ENCODE peak calls at places on chromosomes 3 and 15, in five cellular contexts. One of them, this sample, is unnamed. For H3K36me3, the result is how much of the 10 kb centered on the place peaks cover.

GRCh38 chr15:72034859-72035650 is 82.9 kb downstream of the MYO9A start:
- DNase-seq in HepG2: no peak
- DNase-seq in breast epithelium: no peak
- DNase-seq in psoas muscle: no peak
- DNase-seq in CD8-positive, alpha-beta T cell: no peak
- DNase-seq in this sample: no peak

GRCh38 chr3:169658311-169658931 is 5.1 kb downstream of the MECOM start:
- DNase-seq in HepG2: no peak
- DNase-seq in breast epithelium: no peak
- DNase-seq in psoas muscle: no peak
- DNase-seq in CD8-positive, alpha-beta T cell: no peak
- DNase-seq in this sample: no peak

GRCh38 chr3:179321585-179322322 is 1.1 kb upstream of the ZNF639 start:
- DNase-seq in HepG2: peak
- DNase-seq in breast epithelium: no peak
- DNase-seq in psoas muscle: no peak
- DNase-seq in CD8-positive, alpha-beta T cell: no peak
- DNase-seq in this sample: no peak

GRCh38 chr3:189975376-189975990 is 145.2 kb downstream of the P3H2 start:
- DNase-seq in HepG2: no peak
- DNase-seq in breast epithelium: no peak
- DNase-seq in psoas muscle: no peak
- DNase-seq in CD8-positive, alpha-beta T cell: no peak
- DNase-seq in this sample: peak

GRCh38 chr3:139689122-139689521 is 11.3 kb upstream of the NMNAT3 start:
- DNase-seq in HepG2: no peak
- DNase-seq in breast epithelium: no peak
- DNase-seq in psoas muscle: no peak
- DNase-seq in CD8-positive, alpha-beta T cell: no peak
- DNase-seq in this sample: no peak

GRCh38 chr15:31270767-31271166 is 55.9 kb upstream of the KLF13 start:
- DNase-seq in HepG2: no peak
- DNase-seq in breast epithelium: no peak
- DNase-seq in psoas muscle: peak
- DNase-seq in CD8-positive, alpha-beta T cell: no peak
- DNase-seq in this sample: no peak

GRCh38 chr3:119258915-119259314 is 18.2 kb upstream of the B4GALT4 start:
- DNase-seq in HepG2: no peak
- DNase-seq in breast epithelium: no peak
- DNase-seq in psoas muscle: no peak
- DNase-seq in CD8-positive, alpha-beta T cell: no peak
- DNase-seq in this sample: no peak

GRCh38 chr3:101253429-101253828 is 66.9 kb downstream of the IMPG2 start:
- DNase-seq in HepG2: no peak
- DNase-seq in breast epithelium: no peak
- DNase-seq in psoas muscle: no peak
- DNase-seq in CD8-positive, alpha-beta T cell: no peak
- DNase-seq in this sample: no peak

GRCh38 chr3:123586966-123587365 is 2.1 kb upstream of the HACD2 start:
- DNase-seq in HepG2: no peak
- DNase-seq in breast epithelium: no peak
- DNase-seq in psoas muscle: no peak
- DNase-seq in CD8-positive, alpha-beta T cell: no peak
- DNase-seq in this sample: no peak

GRCh38 chr3:69451594-69451993 is 65.7 kb upstream of the FRMD4B start:
- DNase-seq in HepG2: no peak
- DNase-seq in breast epithelium: no peak
- DNase-seq in psoas muscle: no peak
- DNase-seq in CD8-positive, alpha-beta T cell: no peak
- DNase-seq in this sample: no peak

GRCh38 chr3:35635407-35635806 is 3.9 kb upstream of the ARPP21 start:
- DNase-seq in HepG2: no peak
- DNase-seq in breast epithelium: no peak
- DNase-seq in psoas muscle: no peak
- DNase-seq in CD8-positive, alpha-beta T cell: no peak
- DNase-seq in this sample: no peak

GRCh38 chr3:141114816-141115458 is 63.8 kb downstream of the SPSB4 start:
- DNase-seq in HepG2: peak
- DNase-seq in breast epithelium: no peak
- DNase-seq in psoas muscle: no peak
- DNase-seq in CD8-positive, alpha-beta T cell: no peak
- DNase-seq in this sample: no peak

GRCh38 chr3:48215876-48216275 is 7.4 kb upstream of the CAMP start:
- DNase-seq in HepG2: no peak
- DNase-seq in breast epithelium: no peak
- DNase-seq in psoas muscle: peak
- DNase-seq in CD8-positive, alpha-beta T cell: no peak
- DNase-seq in this sample: peak

GRCh38 chr3:29255854-29256696 is 24.8 kb upstream of the RBMS3 start:
- DNase-seq in HepG2: no peak
- DNase-seq in breast epithelium: no peak
- DNase-seq in psoas muscle: no peak
- DNase-seq in CD8-positive, alpha-beta T cell: no peak
- DNase-seq in this sample: no peak

GRCh38 chr3:159877924-159878323 is 110.7 kb upstream of the IL12A start:
- DNase-seq in HepG2: no peak
- DNase-seq in breast epithelium: no peak
- DNase-seq in psoas muscle: no peak
- DNase-seq in CD8-positive, alpha-beta T cell: no peak
- DNase-seq in this sample: no peak

GRCh38 chr15:70286110-70286806 is 188.5 kb upstream of the TLE3 start:
- DNase-seq in HepG2: no peak
- DNase-seq in breast epithelium: no peak
- DNase-seq in psoas muscle: no peak
- DNase-seq in CD8-positive, alpha-beta T cell: no peak
- DNase-seq in this sample: no peak

GRCh38 chr3:109392293-109392692 is 54.9 kb upstream of the DPPA4 start:
- DNase-seq in HepG2: no peak
- DNase-seq in breast epithelium: no peak
- DNase-seq in psoas muscle: no peak
- DNase-seq in CD8-positive, alpha-beta T cell: no peak
- DNase-seq in this sample: no peak

GRCh38 chr15:74235962-74236361 is at the start of gene CCDC33:
- DNase-seq in HepG2: no peak
- DNase-seq in breast epithelium: peak
- DNase-seq in psoas muscle: no peak
- DNase-seq in CD8-positive, alpha-beta T cell: no peak
- DNase-seq in this sample: no peak

GRCh38 chr3:177482048-177482741 is 284.9 kb upstream of the TBL1XR1 start:
- DNase-seq in HepG2: no peak
- DNase-seq in breast epithelium: no peak
- DNase-seq in psoas muscle: no peak
- DNase-seq in CD8-positive, alpha-beta T cell: no peak
- DNase-seq in this sample: no peak

GRCh38 chr3:51502562-51502910 is 2.7 kb upstream of the DCAF1 start:
- DNase-seq in HepG2: no peak
- DNase-seq in breast epithelium: no peak
- DNase-seq in psoas muscle: no peak
- DNase-seq in CD8-positive, alpha-beta T cell: no peak
- DNase-seq in this sample: no peak

GRCh38 chr3:194254032-194254431 is 97.1 kb downstream of the CPN2 start:
- DNase-seq in HepG2: no peak
- DNase-seq in breast epithelium: no peak
- DNase-seq in psoas muscle: no peak
- DNase-seq in CD8-positive, alpha-beta T cell: no peak
- DNase-seq in this sample: no peak

GRCh38 chr15:68681836-68682235 is 103.0 kb downstream of the CORO2B start:
- DNase-seq in HepG2: no peak
- DNase-seq in breast epithelium: no peak
- DNase-seq in psoas muscle: no peak
- DNase-seq in CD8-positive, alpha-beta T cell: no peak
- DNase-seq in this sample: no peak

GRCh38 chr3:183777016-183777618 is 48.3 kb downstream of the MAP6D1 start:
- DNase-seq in HepG2: no peak
- DNase-seq in breast epithelium: no peak
- DNase-seq in psoas muscle: no peak
- DNase-seq in CD8-positive, alpha-beta T cell: no peak
- DNase-seq in this sample: no peak

GRCh38 chr3:183782576-183782975 is 42.8 kb downstream of the MAP6D1 start:
- DNase-seq in HepG2: no peak
- DNase-seq in breast epithelium: no peak
- DNase-seq in psoas muscle: no peak
- DNase-seq in CD8-positive, alpha-beta T cell: no peak
- DNase-seq in this sample: no peak

GRCh38 chr3:183775781-183776180 is 49.6 kb downstream of the MAP6D1 start:
- DNase-seq in HepG2: no peak
- DNase-seq in breast epithelium: no peak
- DNase-seq in psoas muscle: peak
- DNase-seq in CD8-positive, alpha-beta T cell: no peak
- DNase-seq in this sample: peak

GRCh38 chr3:183781246-183781645 is 44.1 kb downstream of the MAP6D1 start:
- DNase-seq in HepG2: no peak
- DNase-seq in breast epithelium: no peak
- DNase-seq in psoas muscle: no peak
- DNase-seq in CD8-positive, alpha-beta T cell: no peak
- DNase-seq in this sample: no peak

GRCh38 chr3:183779896-183780450 is 45.4 kb downstream of the MAP6D1 start:
- DNase-seq in HepG2: no peak
- DNase-seq in breast epithelium: no peak
- DNase-seq in psoas muscle: no peak
- DNase-seq in CD8-positive, alpha-beta T cell: no peak
- DNase-seq in this sample: no peak
- H3K36me3 ChIP-seq in HepG2: under half
- H3K36me3 ChIP-seq in breast epithelium: under half
- H3K36me3 ChIP-seq in psoas muscle: half or more
- H3K36me3 ChIP-seq in CD8-positive, alpha-beta T cell: under half
- H3K36me3 ChIP-seq in this sample: half or more

DNA sequence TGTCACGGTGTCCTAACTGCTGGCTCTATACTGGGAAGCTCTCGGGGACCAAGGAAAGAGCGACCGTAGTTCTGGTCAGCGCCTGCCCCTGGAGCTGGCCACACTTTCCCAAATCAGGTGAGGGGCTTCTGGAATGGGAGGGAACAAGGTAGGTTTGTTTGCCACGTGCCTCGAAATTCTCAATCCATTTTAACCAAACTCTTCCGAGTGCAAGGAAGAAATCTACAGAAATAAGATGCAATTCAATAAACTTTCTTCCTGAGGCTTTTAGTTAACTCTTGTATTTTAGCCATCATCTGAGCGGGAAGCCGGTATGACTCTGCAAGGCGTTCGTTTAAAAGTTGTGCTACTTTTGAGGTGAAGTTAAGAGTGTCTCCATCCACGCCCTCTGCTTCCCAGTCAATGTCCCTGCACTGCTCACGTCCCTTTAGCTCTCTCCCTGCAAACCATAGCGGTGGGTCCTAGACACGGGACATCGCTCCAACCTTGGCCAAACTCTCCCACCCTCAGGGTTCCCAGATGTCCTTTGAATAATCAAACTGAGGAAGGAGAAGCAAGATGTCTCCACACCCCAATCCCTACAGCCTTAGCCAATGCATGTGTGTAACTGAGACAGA is 595 bp downstream of the AGTR1 start:
- DNase-seq in HepG2: no peak
- DNase-seq in breast epithelium: no peak
- DNase-seq in psoas muscle: peak
- DNase-seq in CD8-positive, alpha-beta T cell: no peak
- DNase-seq in this sample: no peak
- H3K4me3 ChIP-seq in HepG2: peak
- H3K4me3 ChIP-seq in breast epithelium: peak
- H3K4me3 ChIP-seq in psoas muscle: peak
- H3K4me3 ChIP-seq in CD8-positive, alpha-beta T cell: no peak
- H3K4me3 ChIP-seq in this sample: peak

DNA sequence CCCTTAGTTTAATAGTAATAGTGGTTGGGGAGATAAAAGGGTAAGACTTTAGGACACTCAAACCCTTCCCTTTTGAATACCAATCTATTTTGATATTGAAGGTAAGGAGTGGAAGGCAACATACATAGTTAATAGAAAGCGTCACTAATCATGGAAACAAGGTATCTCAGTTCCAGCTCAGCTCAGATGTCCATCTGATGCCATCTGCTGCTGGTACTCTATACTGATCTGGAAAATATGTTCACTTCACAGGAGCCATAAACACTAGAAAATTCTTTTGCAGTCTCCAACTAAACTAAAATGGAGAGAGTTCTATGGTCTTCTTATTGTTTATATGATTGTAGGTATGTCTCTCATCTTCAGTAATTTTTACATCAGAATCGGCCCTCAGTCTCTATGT is 1777.1 kb downstream of the OTOL1 start:
- DNase-seq in HepG2: no peak
- DNase-seq in breast epithelium: no peak
- DNase-seq in psoas muscle: no peak
- DNase-seq in CD8-positive, alpha-beta T cell: no peak
- DNase-seq in this sample: no peak
- TF ChIP-seq CTCF in HepG2: no peak
- TF ChIP-seq CTCF in breast epithelium: no peak
- TF ChIP-seq CTCF in psoas muscle: no peak
- TF ChIP-seq CTCF in CD8-positive, alpha-beta T cell: no peak
- TF ChIP-seq CTCF in this sample: no peak

DNA sequence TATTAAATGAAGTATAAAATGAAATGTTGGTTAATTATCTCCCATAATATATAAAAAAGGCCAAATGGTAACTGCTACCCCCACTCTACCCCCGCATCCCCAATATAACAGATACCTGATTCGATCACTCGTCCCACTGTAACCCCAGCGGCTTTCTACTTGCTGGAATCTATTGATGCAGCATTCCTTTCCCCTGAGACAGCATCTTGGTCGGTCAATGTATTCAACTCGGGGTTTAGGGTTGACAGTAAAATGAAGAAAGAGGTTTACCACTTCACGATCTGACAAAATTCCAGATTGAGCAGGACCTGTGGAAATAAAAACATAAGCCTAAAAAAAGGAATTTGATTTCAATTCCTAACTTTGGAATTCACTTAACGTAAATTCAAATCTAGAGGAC is 18.6 kb upstream of the C15orf40 start:
- DNase-seq in HepG2: no peak
- DNase-seq in breast epithelium: no peak
- DNase-seq in psoas muscle: no peak
- DNase-seq in CD8-positive, alpha-beta T cell: no peak
- DNase-seq in this sample: no peak
- H3K36me3 ChIP-seq in HepG2: under half
- H3K36me3 ChIP-seq in breast epithelium: under half
- H3K36me3 ChIP-seq in psoas muscle: half or more
- H3K36me3 ChIP-seq in CD8-positive, alpha-beta T cell: under half
- H3K36me3 ChIP-seq in this sample: half or more

GRCh38 chr15:65029736-65030208 is 333 bp upstream of the MTFMT start:
- DNase-seq in HepG2: no peak
- DNase-seq in breast epithelium: no peak
- DNase-seq in psoas muscle: no peak
- DNase-seq in CD8-positive, alpha-beta T cell: no peak
- DNase-seq in this sample: no peak
- H3K4me3 ChIP-seq in HepG2: peak
- H3K4me3 ChIP-seq in breast epithelium: peak
- H3K4me3 ChIP-seq in psoas muscle: peak
- H3K4me3 ChIP-seq in CD8-positive, alpha-beta T cell: peak
- H3K4me3 ChIP-seq in this sample: peak

DNA sequence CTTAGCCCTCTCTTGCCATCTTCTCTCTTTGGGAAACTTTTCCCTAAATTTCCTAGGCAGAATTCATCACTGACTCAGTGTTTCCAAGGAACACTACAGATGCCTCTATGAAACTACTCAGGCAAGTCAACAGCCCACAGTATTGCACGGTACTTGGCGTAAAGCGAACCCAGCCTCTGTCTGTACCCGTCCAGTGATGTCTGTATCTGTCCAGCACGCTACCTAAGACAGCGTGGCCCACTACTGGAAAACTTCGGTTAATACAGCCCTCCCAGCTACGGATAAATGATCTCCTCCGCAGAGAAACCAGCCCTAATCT is 467 bp downstream of the SKIC8 start:
- DNase-seq in HepG2: no peak
- DNase-seq in breast epithelium: no peak
- DNase-seq in psoas muscle: no peak
- DNase-seq in CD8-positive, alpha-beta T cell: no peak
- DNase-seq in this sample: no peak
- TF ChIP-seq CTCF in HepG2: no peak
- TF ChIP-seq CTCF in breast epithelium: peak
- TF ChIP-seq CTCF in psoas muscle: no peak
- TF ChIP-seq CTCF in CD8-positive, alpha-beta T cell: no peak
- TF ChIP-seq CTCF in this sample: no peak

GRCh38 chr3:33860355-33861047 is 62.1 kb downstream of the PDCD6IP start:
- DNase-seq in HepG2: no peak
- DNase-seq in breast epithelium: no peak
- DNase-seq in psoas muscle: no peak
- DNase-seq in CD8-positive, alpha-beta T cell: no peak
- DNase-seq in this sample: no peak
- H3K36me3 ChIP-seq in HepG2: under half
- H3K36me3 ChIP-seq in breast epithelium: under half
- H3K36me3 ChIP-seq in psoas muscle: half or more
- H3K36me3 ChIP-seq in CD8-positive, alpha-beta T cell: under half
- H3K36me3 ChIP-seq in this sample: half or more